ENCODE peak calls at places on chromosomes 7 and 10, in seven cellular contexts. X is A549, Q is transverse colon, Z is GM12878, G is sigmoid colon, N is SK-N-SH, D is upper lobe of left lung. O is an unnamed sample.

GRCh38 chr10:76086571-76087260 is 655.3 kb downstream of the LRMDA start:
- DNase-seq in Q (peak), N (peak), G (peak), D (no peak), X (peak), Z (peak), O (peak)

GRCh38 chr10:58435297-58435696 is 50.1 kb downstream of the TFAM start:
- DNase-seq in X (peak), Z (no peak), N (no peak), Q (peak), G (no peak), D (no peak), O (no peak)

GRCh38 chr10:132784582-132785432 is 1.1 kb downstream of the NKX6-2 start:
- DNase-seq in N (no peak), Z (no peak), X (no peak), Q (no peak), G (no peak), D (peak), O (no peak)

GRCh38 chr10:34116220-34116623 is 698.9 kb downstream of the PARD3 start:
- DNase-seq in N (peak), X (no peak), D (no peak), Z (no peak), Q (no peak), G (no peak), O (no peak)

GRCh38 chr7:2651336-2651735 is 19.6 kb downstream of the TTYH3 start:
- DNase-seq in G (no peak), N (no peak), X (no peak), D (peak), Z (no peak), Q (no peak), O (peak)

GRCh38 chr7:139403601-139404000 is 43.9 kb downstream of the LUC7L2 start:
- DNase-seq in G (no peak), Q (no peak), D (no peak), N (no peak), Z (no peak), X (no peak), O (no peak)

GRCh38 chr10:114920459-114920858 is 17.5 kb upstream of the TRUB1 start:
- DNase-seq in D (no peak), G (no peak), X (no peak), Z (no peak), Q (no peak), N (no peak), O (no peak)

GRCh38 chr10:71623098-71623985 is 96.2 kb downstream of the C10orf105 start:
- DNase-seq in N (no peak), G (no peak), Z (no peak), X (peak), Q (peak), D (no peak), O (peak)

GRCh38 chr10:14936584-14936983 is 17.3 kb downstream of the DCLRE1C start:
- DNase-seq in Z (no peak), X (no peak), Q (no peak), N (no peak), G (no peak), D (no peak), O (no peak)

GRCh38 chr7:141563956-141564623 is 12.9 kb downstream of the AGK start:
- DNase-seq in Z (peak), N (no peak), D (no peak), G (no peak), X (peak), Q (no peak), O (peak)

GRCh38 chr10:129548534-129549130 is 81.6 kb downstream of the MGMT start:
- DNase-seq in Z (no peak), X (peak), Q (no peak), N (no peak), D (no peak), G (no peak), O (no peak)

GRCh38 chr10:22321156-22321711 is 335 bp downstream of the BMI1 start:
- DNase-seq in X (peak), Q (peak), N (peak), G (peak), Z (no peak), D (peak), O (no peak)

GRCh38 chr10:104735036-104735435 is 93.9 kb downstream of the SORCS3 start:
- DNase-seq in G (no peak), N (peak), Z (no peak), X (no peak), Q (no peak), D (peak), O (no peak)

GRCh38 chr10:6145414-6145978 is 56.7 kb downstream of the RBM17 start:
- DNase-seq in Z (no peak), X (no peak), N (peak), G (no peak), D (peak), Q (peak), O (no peak)

GRCh38 chr10:63889756-63890155 is 368.6 kb downstream of the REEP3 start:
- DNase-seq in G (no peak), D (no peak), Z (no peak), Q (no peak), X (no peak), N (no peak), O (no peak)

GRCh38 chr7:138666385-138666784 is 34.8 kb downstream of the SVOPL start:
- DNase-seq in Q (no peak), G (no peak), D (no peak), N (peak), Z (no peak), X (no peak), O (no peak)

GRCh38 chr10:11097686-11098085 is 80.0 kb downstream of the CELF2 start:
- DNase-seq in X (no peak), G (no peak), N (no peak), Q (no peak), Z (peak), D (no peak), O (no peak)

GRCh38 chr10:90414926-90415325 is 442.9 kb downstream of the HTR7 start:
- DNase-seq in D (no peak), Z (no peak), G (no peak), Q (no peak), N (no peak), X (no peak), O (no peak)

GRCh38 chr7:95421847-95422444 is 12.9 kb downstream of the PON2 start:
- DNase-seq in D (no peak), Z (no peak), N (no peak), G (no peak), Q (no peak), X (no peak), O (no peak)

GRCh38 chr10:4024846-4025245 is 239.8 kb upstream of the KLF6 start:
- DNase-seq in Z (no peak), D (no peak), N (no peak), X (no peak), G (no peak), Q (no peak), O (no peak)

GRCh38 chr7:92835140-92835850 is 1.1 kb downstream of the CDK6 start:
- DNase-seq in G (peak), N (peak), X (peak), Q (peak), D (peak), Z (no peak), O (peak)

GRCh38 chr7:136062625-136063336 is 85.6 kb upstream of the MTPN start:
- DNase-seq in N (no peak), G (no peak), X (no peak), Q (no peak), Z (no peak), D (no peak), O (no peak)

GRCh38 chr10:103969436-103969835 is 2.5 kb downstream of the SLK start:
- DNase-seq in N (no peak), G (no peak), X (no peak), D (no peak), Z (no peak), Q (no peak), O (peak)

GRCh38 chr10:12708921-12709320 is 292.6 kb downstream of the CCDC3 start:
- DNase-seq in Q (no peak), X (peak), Z (no peak), G (peak), N (no peak), D (no peak), O (no peak)

GRCh38 chr10:117216611-117217195 is 19.4 kb downstream of the KCNK18 start:
- DNase-seq in X (peak), Q (peak), N (peak), Z (no peak), G (peak), D (peak), O (peak)

GRCh38 chr10:6322805-6323204 is 120.1 kb downstream of the PFKFB3 start:
- DNase-seq in N (no peak), X (no peak), Z (no peak), Q (no peak), D (no peak), G (no peak), O (no peak)

GRCh38 chr7:113113912-113114311 is 4.4 kb downstream of the SMIM30 start:
- DNase-seq in D (no peak), G (no peak), N (peak), Z (no peak), X (peak), Q (no peak), O (peak)

GRCh38 chr7:91416485-91416884 is 152.3 kb downstream of the FZD1 start:
- DNase-seq in X (no peak), N (no peak), D (no peak), G (no peak), Q (no peak), Z (no peak), O (no peak)

GRCh38 chr10:97226398-97226797 is 40.6 kb upstream of the SLIT1 start:
- DNase-seq in X (no peak), G (no peak), N (no peak), D (no peak), Q (no peak), Z (no peak), O (no peak)

GRCh38 chr7:136391371-136391770 is 414.2 kb upstream of the MTPN start:
- DNase-seq in D (no peak), Z (no peak), G (no peak), X (no peak), N (no peak), Q (no peak), O (no peak)

GRCh38 chr10:121339136-121339535 is 259.1 kb downstream of the FGFR2 start:
- DNase-seq in Q (no peak), G (no peak), Z (no peak), D (no peak), X (no peak), N (no peak), O (no peak)

GRCh38 chr10:37384923-37385322 is 259.5 kb downstream of the ANKRD30A start:
- DNase-seq in X (no peak), N (no peak), D (no peak), G (no peak), Q (no peak), Z (no peak), O (no peak)
- TF ChIP-seq EP300 in X (no peak), N (no peak), D (no peak), G (no peak), Q (no peak), Z (no peak), O (no peak)

GRCh38 chr10:31603245-31604087 is 284.4 kb downstream of the ZEB1 start:
- DNase-seq in G (peak), X (peak), Q (peak), Z (peak), N (peak), D (peak), O (peak)
- TF ChIP-seq EP300 in G (peak), X (no peak), Q (no peak), Z (no peak), N (no peak), D (peak), O (peak)

GRCh38 chr10:80493482-80494021 is 39.4 kb downstream of the TSPAN14 start:
- DNase-seq in G (no peak), Q (no peak), N (no peak), D (no peak), Z (no peak), X (peak), O (peak)
- TF ChIP-seq EP300 in G (no peak), Q (no peak), N (no peak), D (no peak), Z (no peak), X (no peak), O (no peak)

GRCh38 chr7:957418-958220 is 3.1 kb upstream of the ADAP1 start:
- DNase-seq in Q (peak), D (peak), X (no peak), G (peak), N (peak), Z (no peak), O (no peak)
- TF ChIP-seq EP300 in Q (no peak), D (no peak), X (no peak), G (no peak), N (no peak), Z (no peak), O (no peak)

DNA sequence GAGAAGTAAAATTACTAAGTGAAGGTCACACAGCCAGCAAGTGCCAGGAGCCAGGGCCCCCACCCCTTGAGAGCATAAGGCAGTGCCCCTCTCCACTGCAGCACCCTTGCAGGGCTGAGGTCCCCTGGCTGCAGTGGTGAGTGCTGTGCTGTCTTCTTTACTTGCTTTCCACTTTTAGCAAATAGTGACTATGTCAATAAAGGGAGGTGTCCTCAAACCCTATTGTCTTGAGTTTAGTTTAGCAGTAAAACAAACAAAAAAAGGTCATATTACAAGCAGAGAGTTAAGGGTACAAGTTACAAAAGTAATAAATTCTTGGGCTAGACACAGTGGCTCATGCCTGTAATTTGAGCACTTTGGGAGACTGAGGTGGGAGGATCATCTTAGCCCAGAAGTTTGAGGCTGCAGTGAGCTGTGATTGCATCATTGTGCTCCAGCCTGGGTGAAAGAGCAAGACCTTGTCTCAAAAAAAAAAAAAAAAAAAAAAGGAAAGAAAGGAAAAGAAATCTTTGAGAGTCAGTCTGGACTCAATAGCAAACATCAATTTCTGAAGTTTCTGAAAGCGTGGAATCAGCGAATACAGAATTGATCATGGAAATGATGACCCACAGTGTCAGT is 39.0 kb upstream of the KIF5B start:
- DNase-seq in D (no peak), N (no peak), X (peak), Q (no peak), Z (no peak), G (no peak), O (no peak)
- TF ChIP-seq EP300 in D (no peak), N (no peak), X (no peak), Q (no peak), Z (no peak), G (no peak), O (no peak)

DNA sequence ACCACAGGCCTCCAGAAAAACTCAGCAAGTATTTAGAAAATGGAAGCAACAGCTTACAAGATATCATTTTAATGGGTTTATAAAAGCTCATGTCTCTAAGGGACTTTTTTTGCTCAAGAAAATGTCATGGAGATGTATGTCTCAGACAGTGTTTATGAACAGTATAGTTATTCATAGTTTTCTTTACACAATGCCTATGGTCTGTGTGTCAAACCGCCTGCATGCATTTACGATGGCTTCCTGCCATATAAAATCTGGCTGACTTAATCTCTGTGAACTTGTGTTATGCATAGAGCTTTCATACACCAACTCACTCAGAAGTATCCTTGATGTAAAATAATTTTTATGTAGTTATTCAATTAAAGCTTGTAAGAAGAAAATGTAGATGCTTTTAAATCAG is 1314.2 kb upstream of the LRRTM3 start:
- DNase-seq in N (no peak), Q (no peak), X (no peak), G (no peak), D (no peak), Z (no peak), O (no peak)
- TF ChIP-seq EP300 in N (no peak), Q (no peak), X (no peak), G (no peak), D (no peak), Z (no peak), O (no peak)